ENCODE peak calls at places on chromosomes 12 and 14, in seven cellular contexts. A is Caco-2; D is CD8-positive, alpha-beta T cell; V is SK-N-SH; M is uterus; R is BJ; W is PC-3. K is an unnamed sample.

GRCh38 chr14:53956427-53957201 is at the start of gene BMP4:
- DNase-seq in R (no peak), M (peak; percentile 89), D (no peak), W (no peak), V (peak; percentile 44), A (peak; percentile 96), K (peak; percentile 95)

GRCh38 chr14:67973415-67973814 is 153.8 kb downstream of the RAD51B start:
- DNase-seq in M (no peak), D (no peak), A (no peak), V (peak; percentile 15), R (no peak), W (no peak), K (no peak)

GRCh38 chr12:10098762-10099161 is at the start of gene CLEC1A:
- DNase-seq in W (no peak), V (no peak), R (peak; percentile 11), M (peak; percentile 15), D (no peak), A (peak; percentile 45), K (peak; percentile 20)

GRCh38 chr12:1872448-1872847 is 46.0 kb downstream of the CACNA2D4 start:
- DNase-seq in D (no peak), W (no peak), R (no peak), M (no peak), A (peak; percentile 22), V (no peak), K (no peak)

GRCh38 chr12:5783274-5783920 is 161.7 kb downstream of the ANO2 start:
- DNase-seq in D (no peak), A (no peak), V (no peak), R (no peak), W (no peak), M (no peak), K (no peak)

GRCh38 chr12:26940820-26941219 is 2.5 kb downstream of the FGFR1OP2 start:
- DNase-seq in A (no peak), D (no peak), R (no peak), M (no peak), V (no peak), W (no peak), K (no peak)

GRCh38 chr12:42495244-42495643 is 94.3 kb downstream of the PRICKLE1 start:
- DNase-seq in M (no peak), D (no peak), W (no peak), V (no peak), A (no peak), R (no peak), K (no peak)

GRCh38 chr14:98931911-98932310 is 340.1 kb downstream of the BCL11B start:
- DNase-seq in D (peak; percentile 57), R (no peak), W (no peak), A (no peak), V (no peak), M (no peak), K (no peak)

GRCh38 chr14:96723946-96724345 is 73.2 kb upstream of the VRK1 start:
- DNase-seq in M (no peak), A (no peak), D (no peak), R (no peak), W (no peak), V (no peak), K (no peak)

GRCh38 chr12:66438601-66439000 is 136.3 kb downstream of the HELB start:
- DNase-seq in V (no peak), W (peak; percentile 34), R (no peak), D (no peak), M (no peak), A (no peak), K (no peak)

GRCh38 chr14:61089126-61089750 is 108.2 kb downstream of the SLC38A6 start:
- DNase-seq in V (no peak), R (no peak), A (no peak), M (no peak), W (no peak), D (no peak), K (no peak)

GRCh38 chr12:115209230-115209629 is 525.3 kb upstream of the TBX3 start:
- DNase-seq in W (no peak), M (no peak), A (no peak), D (no peak), V (peak; percentile 12), R (no peak), K (no peak)

GRCh38 chr12:28536088-28536487 is 345.8 kb downstream of the CCDC91 start:
- DNase-seq in W (peak; percentile 44), A (no peak), R (peak; percentile 36), V (no peak), M (no peak), D (no peak), K (no peak)

GRCh38 chr12:10900530-10900929 is 8.8 kb downstream of the TAS2R13 start:
- DNase-seq in M (no peak), A (no peak), V (no peak), W (no peak), D (no peak), R (no peak), K (no peak)

GRCh38 chr12:2960996-2961616 is 1.9 kb downstream of the TEAD4 start:
- DNase-seq in A (no peak), V (no peak), D (no peak), M (no peak), W (peak; percentile 12), R (no peak), K (peak; percentile 48)

GRCh38 chr12:50924439-50925341 is 27.7 kb upstream of the HIGD1C start:
- DNase-seq in M (peak; percentile 90), D (no peak), R (peak; percentile 44), W (peak; percentile 78), V (peak; percentile 65), A (no peak), K (no peak)

GRCh38 chr14:68148276-68148675 is 328.7 kb downstream of the RAD51B start:
- DNase-seq in R (no peak), A (no peak), M (no peak), V (no peak), W (peak; percentile 31), D (no peak), K (no peak)

GRCh38 chr14:43041976-43042375 is 1435.3 kb downstream of the LRFN5 start:
- DNase-seq in R (no peak), W (no peak), A (no peak), M (no peak), D (no peak), V (no peak), K (no peak)

GRCh38 chr14:63493246-63493645 is 49.9 kb downstream of the PPP2R5E start:
- DNase-seq in M (no peak), D (no peak), A (no peak), R (no peak), W (peak; percentile 41), V (peak; percentile 55), K (peak; percentile 22)

DNA sequence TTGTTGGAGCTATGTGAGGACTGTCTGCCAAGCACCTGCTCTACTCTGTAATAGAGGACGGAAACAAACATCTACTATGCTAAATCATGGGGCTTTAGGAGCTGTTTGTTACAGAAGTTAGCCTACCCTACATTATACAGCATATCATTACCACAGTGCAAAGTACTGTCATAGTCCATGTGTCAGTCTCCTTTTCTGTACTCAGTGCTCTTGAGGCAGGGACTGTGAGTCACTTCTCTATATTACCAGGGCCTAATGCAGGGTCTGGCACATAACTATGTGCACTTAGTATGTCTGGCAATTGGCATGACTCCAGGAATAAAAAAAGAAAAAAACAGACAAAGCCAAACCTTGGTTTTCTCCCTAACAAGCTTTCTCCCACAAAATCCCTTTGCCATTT is 95.0 kb downstream of the RPAP3 start:
- DNase-seq in V (no peak), R (no peak), W (no peak), D (no peak), M (no peak), A (no peak), K (no peak)
- H3K4me3 ChIP-seq in V (no peak overlapping the region), R (no peak overlapping the region), W (no peak overlapping the region), D (no peak overlapping the region), M (no peak overlapping the region), A (no peak overlapping the region), K (no peak overlapping the region)

GRCh38 chr14:22973217-22974032 is 8.9 kb downstream of the AJUBA start:
- DNase-seq in R (no peak), W (peak; percentile 87), A (peak; percentile 58), D (no peak), M (no peak), V (peak; percentile 67), K (peak; percentile 72)

GRCh38 chr14:22966783-22967269 is 9.9 kb upstream of the HAUS4 start:
- DNase-seq in A (no peak), M (no peak), W (no peak), D (no peak), R (no peak), V (no peak), K (no peak)

GRCh38 chr14:22972313-22972930 is 9.9 kb downstream of the AJUBA start:
- DNase-seq in A (no peak), D (no peak), R (no peak), M (no peak), V (no peak), W (no peak), K (no peak)

GRCh38 chr14:22974530-22975313 is 7.6 kb downstream of the AJUBA start:
- DNase-seq in M (no peak), R (no peak), W (no peak), V (no peak), D (no peak), A (no peak), K (no peak)

DNA sequence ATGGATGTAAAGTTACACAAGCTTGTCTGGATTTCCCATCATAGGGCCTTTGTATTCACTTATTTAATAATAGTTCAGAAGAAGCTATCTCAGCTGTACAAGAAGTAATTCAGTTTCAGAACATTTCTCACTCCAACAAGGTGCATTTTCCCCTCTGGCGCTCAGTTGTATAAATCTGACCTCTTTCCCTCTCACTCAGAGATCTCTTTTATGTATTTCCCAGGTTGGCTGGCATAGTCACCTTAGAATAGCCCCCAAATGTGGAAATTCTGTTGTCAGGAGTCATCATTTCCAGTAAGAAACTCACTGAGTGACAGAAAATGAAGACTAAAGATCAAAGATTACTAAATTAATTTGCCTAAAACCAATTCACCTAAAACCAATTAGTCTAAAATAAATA is 11.2 kb downstream of the AJUBA start:
- DNase-seq in A (no peak), W (no peak), D (no peak), M (no peak), R (no peak), V (no peak), K (no peak)
- H3K36me3 ChIP-seq in A (peaks cover 4% of the 10 kb centered on the region), W (peaks cover 40% of the 10 kb centered on the region), D (no peaks in the 10 kb centered on the region), M (no peaks in the 10 kb centered on the region), R (peaks cover 28% of the 10 kb centered on the region), V (peaks cover 37% of the 10 kb centered on the region), K (peaks cover 28% of the 10 kb centered on the region)

GRCh38 chr12:130872179-130873096 is 572 bp downstream of the RAN start:
- DNase-seq in M (no peak), W (peak; percentile 33), R (no peak), D (no peak), A (no peak), V (peak; percentile 85), K (peak; percentile 81)

GRCh38 chr12:130873825-130874224 is 2.0 kb downstream of the RAN start:
- DNase-seq in M (no peak), V (no peak), R (no peak), W (no peak), A (no peak), D (no peak), K (no peak)

GRCh38 chr12:130870442-130871285 is 1.2 kb upstream of the RAN start:
- DNase-seq in D (peak; percentile 34), A (peak; percentile 89), R (peak; percentile 66), W (peak; percentile 61), M (peak; percentile 66), V (peak; percentile 57), K (peak; percentile 90)

GRCh38 chr12:130873106-130873795 is 1.4 kb downstream of the RAN start:
- DNase-seq in V (no peak), W (no peak), M (no peak), D (no peak), R (no peak), A (no peak), K (no peak)

GRCh38 chr12:130871286-130872178 is at the start of gene RAN:
- DNase-seq in A (peak; percentile 92), W (peak; percentile 99), V (peak; percentile 99), D (peak; percentile 83), M (peak; percentile 94), R (peak; percentile 68), K (peak; percentile 98)
- H3K27me3 ChIP-seq in A (no peaks in the 10 kb centered on the region), W (no peaks in the 10 kb centered on the region), V (no peaks in the 10 kb centered on the region), D (no peaks in the 10 kb centered on the region), M (no peaks in the 10 kb centered on the region), R (no peaks in the 10 kb centered on the region), K (no peaks in the 10 kb centered on the region)

GRCh38 chr14:24216345-24216699 is 456 bp upstream of the MDP1 start:
- DNase-seq in R (no peak), W (no peak), M (no peak), V (no peak), D (no peak), A (no peak), K (no peak)
- H3K4me3 ChIP-seq in R (peak overlapping the region; percentile 64), W (peak overlapping the region; percentile 81), M (peak overlapping the region; percentile 80), V (peak overlapping the region; percentile 82), D (peak overlapping the region; percentile 86), A (peak overlapping the region; percentile 70), K (no peak overlapping the region)

K was measured in H7.